ENCODE peak calls at places on chromosomes 4 and X, in four cellular contexts. N is dorsolateral prefrontal cortex, P is progenitor cell of endocrine pancreas, D is endothelial cell of umbilical vein. J is an unnamed sample.

GRCh38 chr4:52110171-52110570 is 59.1 kb downstream of the SPATA18 start:
- DNase-seq in N (no peak), P (no peak), D (no peak), J (no peak)

GRCh38 chr4:86032476-86033022 is 327.3 kb downstream of the MAPK10 start:
- DNase-seq in N (peak; percentile 9), P (no peak), D (no peak), J (no peak)

GRCh38 chr4:821631-822030 is 4.3 kb downstream of the CPLX1 start:
- DNase-seq in N (no peak), P (no peak), D (no peak), J (no peak)

GRCh38 chrX:18390941-18391538 is 34.4 kb upstream of the CDKL5 start:
- DNase-seq in N (peak; percentile 56), P (peak; percentile 34), D (peak; percentile 49), J (peak; percentile 34)

GRCh38 chr4:100828986-100829685 is 311.3 kb upstream of the EMCN start:
- DNase-seq in N (no peak), P (no peak), D (no peak), J (no peak)

GRCh38 chr4:118289794-118290193 is 63.0 kb downstream of the PRSS12 start:
- DNase-seq in N (no peak), P (no peak), D (no peak), J (no peak)

GRCh38 chrX:1581132-1581531 is 10.3 kb upstream of the AKAP17A start:
- DNase-seq in N (no peak), P (no peak), D (peak; percentile 64), J (no peak)

GRCh38 chr4:99808260-99808857 is 8.3 kb upstream of the DAPP1 start:
- DNase-seq in N (no peak), P (peak; percentile 52), D (peak; percentile 47), J (no peak)

GRCh38 chrX:275476-275966 is 5.7 kb upstream of the PLCXD1 start:
- DNase-seq in N (no peak), P (no peak), D (no peak), J (no peak)

GRCh38 chr4:142322996-142323395 is 523.1 kb downstream of the INPP4B start:
- DNase-seq in N (no peak), P (no peak), D (no peak), J (no peak)

GRCh38 chr4:84490663-84491062 is 8.4 kb downstream of the NKX6-1 start:
- DNase-seq in N (no peak), P (no peak), D (no peak), J (no peak)

GRCh38 chr4:2296621-2297601 is 35.0 kb upstream of the MXD4 start:
- DNase-seq in N (no peak), P (no peak), D (no peak), J (peak; percentile 36)

GRCh38 chr4:71186566-71187398 is 152.0 kb upstream of the SLC4A4 start:
- DNase-seq in N (peak; percentile 41), P (peak; percentile 57), D (peak; percentile 28), J (peak; percentile 57)

GRCh38 chr4:146477054-146477453 is 44.7 kb downstream of the SLC10A7 start:
- DNase-seq in N (no peak), P (no peak), D (peak; percentile 81), J (no peak)

GRCh38 chrX:17860179-17860780 is 818 bp downstream of the RAI2 start:
- DNase-seq in N (peak; percentile 15), P (no peak), D (peak; percentile 1), J (peak; percentile 43)

GRCh38 chr4:112423591-112423990 is 92.4 kb downstream of the NEUROG2 start:
- DNase-seq in N (no peak), P (no peak), D (no peak), J (no peak)

GRCh38 chr4:101349346-101350064 is 2.2 kb upstream of the PPP3CA start:
- DNase-seq in N (peak; percentile 89), P (no peak), D (peak; percentile 56), J (no peak)

GRCh38 chr4:67877086-67877485 is 6.7 kb downstream of the TMPRSS11D start:
- DNase-seq in N (no peak), P (no peak), D (no peak), J (no peak)

GRCh38 chr4:67869580-67870190 is 14.1 kb downstream of the TMPRSS11D start:
- DNase-seq in N (no peak), P (no peak), D (no peak), J (no peak)

GRCh38 chr4:67873116-67873515 is 10.7 kb downstream of the TMPRSS11D start:
- DNase-seq in N (no peak), P (no peak), D (no peak), J (no peak)

GRCh38 chr4:67875011-67875410 is 8.8 kb downstream of the TMPRSS11D start:
- DNase-seq in N (no peak), P (no peak), D (no peak), J (no peak)

DNA sequence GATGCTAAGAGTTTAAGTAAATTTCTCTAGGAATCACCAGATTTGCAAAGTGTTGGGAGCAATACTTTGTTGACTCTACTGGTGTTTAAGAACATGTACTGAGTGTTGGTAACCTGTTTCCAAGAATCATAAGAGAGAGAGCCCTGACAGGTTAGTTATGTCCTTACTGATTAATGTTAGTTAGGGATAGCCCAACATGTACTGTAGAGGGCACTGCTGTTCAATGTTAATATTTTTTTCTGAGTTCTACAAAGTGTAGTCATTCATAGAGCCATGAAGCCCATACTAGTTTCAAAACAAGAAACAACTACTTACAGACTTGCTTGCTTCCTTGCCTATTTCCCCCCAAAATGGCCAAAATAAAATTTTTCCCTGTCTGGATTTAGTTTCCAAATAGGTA is 11.9 kb downstream of the TMPRSS11D start:
- DNase-seq in N (no peak), P (no peak), D (peak; percentile 74), J (no peak)
- TF ChIP-seq CTCF in N (peak; percentile 56), P (peak; percentile 50), D (peak; percentile 28), J (no peak)

DNA sequence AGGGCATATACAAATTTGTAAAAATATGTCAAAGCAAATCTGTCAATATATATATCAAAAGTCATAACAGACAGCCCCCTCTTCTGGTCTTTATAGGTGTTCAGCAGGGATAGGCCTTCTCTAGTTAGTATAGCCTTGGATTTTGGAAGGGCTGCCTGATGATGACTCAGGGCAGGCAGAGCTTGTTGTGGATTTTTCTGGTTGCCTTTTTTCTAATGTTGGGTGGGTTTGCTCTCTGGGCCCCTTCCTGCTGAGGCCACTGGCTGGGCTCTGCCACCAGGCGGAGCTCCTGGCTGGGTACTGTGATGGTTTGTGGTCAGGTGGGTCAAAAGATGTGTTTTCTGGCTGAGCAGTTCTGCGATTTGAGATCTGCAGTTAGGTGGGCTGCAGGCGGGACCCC is 294.2 kb downstream of the GRIA2 start:
- DNase-seq in N (no peak), P (no peak), D (no peak), J (no peak)
- TF ChIP-seq CTCF in N (no peak), P (peak; percentile 59), D (peak; percentile 38), J (no peak)

GRCh38 chr4:37663552-37663951 is 22.6 kb downstream of the RELL1 start:
- DNase-seq in N (no peak), P (no peak), D (no peak), J (no peak)
- TF ChIP-seq CTCF in N (no peak), P (no peak), D (no peak), J (no peak)

DNA sequence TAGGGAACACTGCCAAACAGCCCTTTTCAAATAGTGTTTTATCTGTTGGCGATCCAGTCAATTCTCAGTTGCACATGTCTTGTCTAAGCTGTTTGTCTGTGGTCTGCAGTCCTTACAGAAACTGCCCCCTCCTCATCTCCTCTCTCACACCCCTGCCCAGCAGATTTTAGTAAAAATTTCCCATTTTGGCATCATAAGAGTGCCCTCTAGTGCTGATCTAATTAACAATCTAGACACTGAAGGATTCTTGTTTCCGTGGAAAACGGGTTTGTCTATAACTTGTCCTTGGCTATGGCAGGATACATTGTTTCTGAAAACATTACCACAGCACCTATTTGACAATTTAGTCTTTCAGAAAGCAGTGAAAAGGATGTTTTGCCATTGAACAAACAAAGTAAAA is 227.2 kb upstream of the MBNL3 start:
- DNase-seq in N (no peak), P (no peak), D (peak; percentile 1), J (no peak)
- TF ChIP-seq CTCF in N (peak; percentile 56), P (peak; percentile 49), D (no peak), J (no peak)

GRCh38 chrX:48806088-48806487 is 4.2 kb downstream of the HDAC6 start:
- DNase-seq in N (no peak), P (no peak), D (no peak), J (no peak)
- TF ChIP-seq CTCF in N (no peak), P (no peak), D (no peak), J (no peak)

DNA sequence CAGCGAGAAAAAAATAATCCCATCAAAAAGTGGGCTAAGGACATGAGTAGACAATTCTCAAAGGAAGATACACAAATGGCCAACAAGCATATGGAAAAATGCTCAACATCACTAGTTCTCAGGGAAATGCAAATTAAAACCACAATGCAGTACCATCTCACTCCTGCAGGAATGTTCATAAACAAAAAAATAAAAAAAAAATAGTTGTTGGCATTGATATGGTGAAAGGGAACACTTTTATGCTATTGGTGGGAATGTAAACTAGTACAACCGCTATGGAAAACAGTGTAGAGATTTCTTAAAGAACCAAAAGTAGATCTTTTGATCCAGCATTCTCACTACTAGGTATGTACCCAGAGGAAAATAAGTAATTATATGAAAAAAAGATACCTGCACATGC is 508.3 kb upstream of the MAGEB2 start:
- DNase-seq in N (no peak), P (no peak), D (no peak), J (no peak)
- TF ChIP-seq CTCF in N (no peak), P (no peak), D (no peak), J (peak; percentile 52)

GRCh38 chrX:138298268-138298667 is 413.2 kb downstream of the FGF13 start:
- DNase-seq in N (no peak), P (no peak), D (no peak), J (no peak)
- TF ChIP-seq CTCF in N (peak; percentile 28), P (no peak), D (no peak), J (no peak)